ENCODE peak calls at places on chromosomes 13 and 19, in six cellular contexts. U, Q, B, I, M and X are unnamed samples.

GRCh38 chr19:13799669-13800068 is 4.4 kb downstream of the ZSWIM4 start:
- DNase-seq in U (no peak), Q (no peak), B (no peak), I (no peak), M (no peak), X (no peak)

GRCh38 chr19:34974631-34975030 is 10.6 kb upstream of the ZNF792 start:
- DNase-seq in U (no peak), Q (no peak), B (no peak), I (no peak), M (no peak), X (no peak)

GRCh38 chr13:72651196-72651595 is 76.2 kb downstream of the MZT1 start:
- DNase-seq in U (no peak), Q (no peak), B (no peak), I (no peak), M (peak), X (no peak)

GRCh38 chr13:73741742-73742141 is 392.5 kb downstream of the KLF12 start:
- DNase-seq in U (no peak), Q (no peak), B (no peak), I (no peak), M (no peak), X (no peak)

GRCh38 chr13:46554971-46555370 is 2.0 kb downstream of the LRCH1 start:
- DNase-seq in U (no peak), Q (no peak), B (no peak), I (no peak), M (no peak), X (no peak)

GRCh38 chr13:37158481-37158880 is 53.0 kb upstream of the CSNK1A1L start:
- DNase-seq in U (no peak), Q (no peak), B (no peak), I (no peak), M (no peak), X (no peak)

GRCh38 chr13:102799544-102800144 is 725 bp downstream of the BIVM start:
- DNase-seq in U (no peak), Q (no peak), B (peak), I (peak), M (no peak), X (no peak)

GRCh38 chr19:39407644-39408391 is 1.2 kb downstream of the ZFP36 start:
- DNase-seq in U (no peak), Q (no peak), B (no peak), I (peak), M (no peak), X (no peak)

GRCh38 chr19:47229674-47230121 is 1.3 kb downstream of the BBC3 start:
- DNase-seq in U (no peak), Q (no peak), B (no peak), I (peak), M (no peak), X (no peak)

GRCh38 chr13:74115138-74115537 is 19.1 kb downstream of the KLF12 start:
- DNase-seq in U (no peak), Q (no peak), B (no peak), I (no peak), M (no peak), X (no peak)

GRCh38 chr19:3387645-3388589 is 21.5 kb downstream of the NFIC start:
- DNase-seq in U (no peak), Q (no peak), B (no peak), I (no peak), M (no peak), X (no peak)

GRCh38 chr19:11984986-11985385 is 20.1 kb downstream of the ZNF763 start:
- DNase-seq in U (no peak), Q (no peak), B (no peak), I (peak), M (peak), X (no peak)

DNA sequence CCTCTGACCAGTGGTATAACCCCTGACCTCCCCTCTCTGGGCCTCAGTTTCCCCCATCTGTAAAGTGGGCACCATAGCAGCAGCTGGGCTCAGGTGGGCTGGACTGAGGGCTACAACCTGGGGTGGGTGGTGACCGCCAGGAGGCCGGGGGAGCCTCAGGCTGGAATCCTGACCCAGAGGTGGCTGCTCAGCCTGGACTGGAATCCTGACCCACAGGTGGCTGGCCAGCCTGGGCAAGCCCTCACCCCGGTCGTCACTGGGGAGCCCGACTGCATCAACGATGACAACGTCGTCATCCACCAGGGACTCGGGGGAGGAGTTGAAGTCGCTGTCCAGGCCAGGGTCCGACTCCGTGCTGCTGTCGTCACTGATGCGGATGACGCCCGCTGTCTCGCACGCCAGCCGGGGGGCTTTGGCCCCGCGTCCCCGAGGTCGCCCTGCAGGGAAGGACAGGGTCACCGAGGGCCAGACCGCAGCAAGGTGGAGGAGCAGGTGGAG is 10.2 kb downstream of the GPX4 start:
- DNase-seq in U (no peak), Q (no peak), B (no peak), I (no peak), M (no peak), X (no peak)
- TF ChIP-seq POLR2AphosphoS5 in U (no peak), Q (no peak), B (no peak), I (no peak), M (no peak), X (no peak)

DNA sequence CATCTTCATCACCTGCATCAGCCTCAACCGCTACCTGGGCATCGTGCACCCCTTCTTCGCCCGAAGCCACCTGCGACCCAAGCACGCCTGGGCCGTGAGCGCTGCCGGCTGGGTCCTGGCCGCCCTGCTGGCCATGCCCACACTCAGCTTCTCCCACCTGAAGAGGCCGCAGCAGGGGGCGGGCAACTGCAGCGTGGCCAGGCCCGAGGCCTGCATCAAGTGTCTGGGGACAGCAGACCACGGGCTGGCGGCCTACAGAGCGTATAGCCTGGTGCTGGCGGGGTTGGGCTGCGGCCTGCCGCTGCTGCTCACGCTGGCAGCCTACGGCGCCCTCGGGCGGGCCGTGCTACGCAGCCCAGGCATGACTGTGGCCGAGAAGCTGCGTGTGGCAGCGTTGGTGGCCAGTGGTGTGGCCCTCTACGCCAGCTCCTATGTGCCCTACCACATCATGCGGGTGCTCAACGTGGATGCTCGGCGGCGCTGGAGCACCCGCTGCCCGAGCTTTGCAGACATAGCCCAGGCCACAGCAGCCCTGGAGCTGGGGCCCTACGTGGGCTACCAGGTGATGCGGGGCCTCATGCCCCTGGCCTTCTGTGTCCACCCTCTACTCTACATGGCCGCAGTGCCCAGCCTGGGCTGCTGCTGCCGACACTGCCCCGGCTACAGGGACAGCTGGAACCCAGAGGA is 2.6 kb downstream of the P2RY11 start:
- DNase-seq in U (no peak), Q (no peak), B (no peak), I (peak), M (no peak), X (no peak)
- TF ChIP-seq POLR2A in U (peak), Q (no peak), B (no peak), I (peak), M (peak), X (no peak)

GRCh38 chr19:19211499-19212432 is at the start of gene NCAN:
- DNase-seq in U (no peak), Q (no peak), B (no peak), I (no peak), M (no peak), X (no peak)
- TF ChIP-seq TAF1 in U (no peak), Q (peak), B (no peak), I (no peak), M (no peak), X (no peak)

DNA sequence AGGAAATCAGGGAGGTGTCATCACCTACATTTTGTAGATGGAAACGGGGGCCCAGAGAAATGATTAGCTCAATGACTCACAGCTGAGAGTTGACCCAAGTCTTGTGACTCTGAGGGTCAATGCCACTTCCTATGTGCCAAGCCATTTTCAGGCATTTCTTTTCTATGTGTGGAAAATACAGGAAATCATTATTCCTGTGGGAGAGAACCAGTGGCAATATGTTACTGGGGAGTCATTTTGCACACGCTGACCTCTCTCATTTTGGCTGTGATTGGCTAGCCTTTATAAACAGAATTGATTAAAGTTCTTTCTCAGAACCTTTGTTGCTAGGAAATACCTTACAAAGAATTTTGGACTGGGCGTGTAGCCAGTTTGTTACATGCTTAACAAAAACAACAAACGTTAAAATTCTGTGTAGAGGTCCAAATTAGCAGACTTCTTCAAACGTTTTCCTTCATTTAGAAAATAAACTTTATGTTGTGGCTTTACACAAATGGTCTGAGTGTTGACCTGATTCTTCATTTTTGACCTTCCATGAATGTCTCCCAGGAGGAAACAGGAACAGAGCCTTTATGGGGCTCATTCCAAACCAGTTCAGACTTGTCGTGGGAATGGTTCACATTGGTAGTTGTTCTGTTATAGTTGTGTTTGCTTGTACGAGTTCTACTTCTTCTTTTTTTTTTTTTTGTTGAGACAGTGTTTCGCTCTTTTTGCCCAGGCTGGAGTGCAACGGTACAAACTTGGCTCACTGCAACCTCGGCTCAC is 11.4 kb downstream of the PCCA start:
- DNase-seq in U (no peak), Q (no peak), B (no peak), I (peak), M (peak), X (no peak)
- TF ChIP-seq POLR2AphosphoS5 in U (no peak), Q (no peak), B (no peak), I (no peak), M (no peak), X (no peak)

GRCh38 chr13:45341799-45342584 is 1.0 kb upstream of the TPT1 start:
- DNase-seq in U (no peak), Q (no peak), B (no peak), I (peak), M (no peak), X (no peak)

GRCh38 chr13:45339867-45340266 is 1.1 kb downstream of the TPT1 start:
- DNase-seq in U (no peak), Q (no peak), B (no peak), I (no peak), M (no peak), X (no peak)

GRCh38 chr13:45341034-45341798 is at the start of gene TPT1:
- DNase-seq in U (peak), Q (peak), B (peak), I (peak), M (peak), X (peak)

GRCh38 chr13:45339399-45339798 is 1.6 kb downstream of the TPT1 start:
- DNase-seq in U (no peak), Q (no peak), B (no peak), I (no peak), M (no peak), X (no peak)

GRCh38 chr13:45340422-45341033 is 455 bp downstream of the TPT1 start:
- DNase-seq in U (no peak), Q (no peak), B (peak), I (peak), M (peak), X (peak)
- TF ChIP-seq POLR2A in U (no peak), Q (no peak), B (no peak), I (peak), M (no peak), X (no peak)

DNA sequence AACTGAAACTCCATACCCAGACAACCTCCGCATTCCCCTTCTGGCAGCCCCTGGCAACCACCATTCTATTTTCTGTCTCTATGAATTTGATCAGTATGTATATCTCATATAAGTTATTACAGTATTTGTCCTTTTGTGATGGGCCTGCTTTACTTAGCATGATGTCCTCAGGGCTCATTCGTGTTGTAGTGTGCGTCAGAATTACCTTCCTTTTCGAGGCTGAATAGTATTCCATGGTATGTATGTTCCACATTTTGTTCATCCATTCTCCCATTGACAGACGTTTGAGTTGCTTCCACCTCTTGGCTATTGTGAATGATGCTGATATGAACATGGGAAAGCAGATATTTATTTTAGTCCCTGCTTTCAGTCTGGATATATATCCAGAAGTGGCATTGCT is 5.0 kb downstream of the PLEKHF1 start:
- DNase-seq in U (no peak), Q (no peak), B (no peak), I (no peak), M (no peak), X (no peak)
- TF ChIP-seq TAF1 in U (no peak), Q (no peak), B (no peak), I (no peak), M (no peak), X (no peak)

DNA sequence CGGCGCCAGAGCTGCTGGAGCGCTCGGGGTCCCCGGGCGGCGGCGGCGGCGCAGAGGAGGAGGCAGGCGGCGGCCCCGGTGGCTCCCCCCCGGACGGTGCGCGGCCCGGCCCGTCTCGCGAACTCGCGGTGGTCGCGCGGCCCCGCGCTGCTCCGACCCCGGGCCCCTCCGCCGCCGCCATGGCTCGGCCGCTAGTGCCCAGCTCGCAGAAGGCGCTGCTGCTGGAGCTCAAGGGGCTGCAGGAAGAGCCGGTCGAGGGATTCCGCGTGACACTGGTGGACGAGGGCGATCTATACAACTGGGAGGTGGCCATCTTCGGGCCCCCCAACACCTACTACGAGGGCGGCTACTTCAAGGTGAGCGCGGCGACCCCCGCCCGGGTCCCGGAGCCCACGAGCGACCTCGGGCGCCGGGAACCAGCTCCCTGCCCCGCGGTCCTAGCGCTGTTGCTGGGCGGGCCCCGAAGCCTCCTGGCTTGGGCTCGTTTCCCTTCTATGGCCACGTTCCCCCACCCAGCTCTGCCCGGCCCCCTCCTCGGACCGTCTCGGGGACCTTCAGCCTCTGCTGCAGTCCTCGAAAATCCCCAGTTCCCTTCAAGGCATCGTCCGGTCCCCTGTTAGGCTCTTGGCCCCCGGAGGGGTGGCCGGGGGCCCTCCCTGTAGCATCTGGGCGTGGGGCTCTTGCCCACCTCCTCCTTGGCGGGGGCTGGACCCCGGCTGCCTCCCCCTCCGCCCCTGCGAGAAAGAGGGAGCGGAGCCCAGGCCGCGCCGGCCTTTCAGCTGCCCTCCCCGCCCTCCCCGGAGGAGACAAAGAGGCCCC is at the start of gene CDC34:
- DNase-seq in U (no peak), Q (no peak), B (peak), I (no peak), M (no peak), X (peak)
- TF ChIP-seq POLR2AphosphoS5 in U (no peak), Q (no peak), B (no peak), I (no peak), M (no peak), X (no peak)

GRCh38 chr13:20191902-20192469 is 752 bp downstream of the GJB2 start:
- DNase-seq in U (no peak), Q (no peak), B (no peak), I (no peak), M (no peak), X (peak)
- TF ChIP-seq POLR2A in U (no peak), Q (no peak), B (no peak), I (no peak), M (no peak), X (no peak)